ENCODE peak calls at places on chromosomes 4 and X, in seven cellular contexts. One of them, this sample, is unnamed.

GRCh38 chrX:119728487-119728886 is 29.9 kb upstream of the SOWAHD start:
- DNase-seq in astrocyte of the cerebellum: no peak
- DNase-seq in pancreas: no peak
- DNase-seq in psoas muscle: no peak
- DNase-seq in IMR-90: no peak
- DNase-seq in aorta: no peak
- DNase-seq in CD8-positive, alpha-beta T cell: no peak
- DNase-seq in this sample: no peak

GRCh38 chr4:183444953-183445543 is 612 bp downstream of the CDKN2AIP start:
- DNase-seq in astrocyte of the cerebellum: no peak
- DNase-seq in pancreas: peak; percentile 36
- DNase-seq in psoas muscle: no peak
- DNase-seq in IMR-90: no peak
- DNase-seq in aorta: peak; percentile 65
- DNase-seq in CD8-positive, alpha-beta T cell: no peak
- DNase-seq in this sample: peak; percentile 76

GRCh38 chr4:38591617-38592337 is 72.2 kb upstream of the KLF3 start:
- DNase-seq in astrocyte of the cerebellum: no peak
- DNase-seq in pancreas: no peak
- DNase-seq in psoas muscle: no peak
- DNase-seq in IMR-90: no peak
- DNase-seq in aorta: no peak
- DNase-seq in CD8-positive, alpha-beta T cell: no peak
- DNase-seq in this sample: no peak

GRCh38 chrX:10893976-10894375 is 217.2 kb upstream of the HCCS start:
- DNase-seq in astrocyte of the cerebellum: no peak
- DNase-seq in pancreas: no peak
- DNase-seq in psoas muscle: no peak
- DNase-seq in IMR-90: no peak
- DNase-seq in aorta: no peak
- DNase-seq in CD8-positive, alpha-beta T cell: no peak
- DNase-seq in this sample: no peak

GRCh38 chr4:110622841-110623709 is at the start of gene PITX2:
- DNase-seq in astrocyte of the cerebellum: peak; percentile 50
- DNase-seq in pancreas: peak; percentile 62
- DNase-seq in psoas muscle: peak; percentile 97
- DNase-seq in IMR-90: peak; percentile 95
- DNase-seq in aorta: peak; percentile 86
- DNase-seq in CD8-positive, alpha-beta T cell: no peak
- DNase-seq in this sample: no peak

GRCh38 chr4:173991321-173991720 is 292.1 kb downstream of the FBXO8 start:
- DNase-seq in astrocyte of the cerebellum: no peak
- DNase-seq in pancreas: no peak
- DNase-seq in psoas muscle: no peak
- DNase-seq in IMR-90: no peak
- DNase-seq in aorta: no peak
- DNase-seq in CD8-positive, alpha-beta T cell: no peak
- DNase-seq in this sample: no peak

GRCh38 chr4:164304240-164304639 is 449.7 kb upstream of the SMIM31 start:
- DNase-seq in astrocyte of the cerebellum: no peak
- DNase-seq in pancreas: no peak
- DNase-seq in psoas muscle: no peak
- DNase-seq in IMR-90: no peak
- DNase-seq in aorta: no peak
- DNase-seq in CD8-positive, alpha-beta T cell: no peak
- DNase-seq in this sample: no peak

GRCh38 chrX:50988649-50989048 is 78.1 kb downstream of the BMP15 start:
- DNase-seq in astrocyte of the cerebellum: no peak
- DNase-seq in pancreas: no peak
- DNase-seq in psoas muscle: no peak
- DNase-seq in IMR-90: peak; percentile 33
- DNase-seq in aorta: no peak
- DNase-seq in CD8-positive, alpha-beta T cell: no peak
- DNase-seq in this sample: peak; percentile 27

GRCh38 chr4:5033266-5033945 is 14.1 kb upstream of the CYTL1 start:
- DNase-seq in astrocyte of the cerebellum: no peak
- DNase-seq in pancreas: no peak
- DNase-seq in psoas muscle: peak; percentile 32
- DNase-seq in IMR-90: no peak
- DNase-seq in aorta: peak; percentile 62
- DNase-seq in CD8-positive, alpha-beta T cell: no peak
- DNase-seq in this sample: peak; percentile 81

GRCh38 chr4:138910201-138910913 is 105.2 kb upstream of the NOCT start:
- DNase-seq in astrocyte of the cerebellum: no peak
- DNase-seq in pancreas: peak; percentile 42
- DNase-seq in psoas muscle: no peak
- DNase-seq in IMR-90: peak; percentile 55
- DNase-seq in aorta: no peak
- DNase-seq in CD8-positive, alpha-beta T cell: no peak
- DNase-seq in this sample: no peak

GRCh38 chr4:38243385-38244053 is 283.3 kb downstream of the PTTG2 start:
- DNase-seq in astrocyte of the cerebellum: no peak
- DNase-seq in pancreas: no peak
- DNase-seq in psoas muscle: no peak
- DNase-seq in IMR-90: peak; percentile 1
- DNase-seq in aorta: no peak
- DNase-seq in CD8-positive, alpha-beta T cell: no peak
- DNase-seq in this sample: no peak

GRCh38 chr4:169184236-169184635 is 86.5 kb downstream of the SH3RF1 start:
- DNase-seq in astrocyte of the cerebellum: no peak
- DNase-seq in pancreas: no peak
- DNase-seq in psoas muscle: no peak
- DNase-seq in IMR-90: peak; percentile 46
- DNase-seq in aorta: no peak
- DNase-seq in CD8-positive, alpha-beta T cell: no peak
- DNase-seq in this sample: no peak

GRCh38 chr4:150181536-150181935 is 103.3 kb downstream of the DCLK2 start:
- DNase-seq in astrocyte of the cerebellum: no peak
- DNase-seq in pancreas: no peak
- DNase-seq in psoas muscle: no peak
- DNase-seq in IMR-90: peak; percentile 62
- DNase-seq in aorta: no peak
- DNase-seq in CD8-positive, alpha-beta T cell: no peak
- DNase-seq in this sample: no peak

GRCh38 chr4:31045724-31046318 is 325.7 kb downstream of the PCDH7 start:
- DNase-seq in astrocyte of the cerebellum: peak; percentile 16
- DNase-seq in pancreas: no peak
- DNase-seq in psoas muscle: no peak
- DNase-seq in IMR-90: peak; percentile 24
- DNase-seq in aorta: no peak
- DNase-seq in CD8-positive, alpha-beta T cell: no peak
- DNase-seq in this sample: peak; percentile 25

GRCh38 chr4:148376151-148376550 is 66.1 kb downstream of the NR3C2 start:
- DNase-seq in astrocyte of the cerebellum: peak; percentile 47
- DNase-seq in pancreas: peak; percentile 54
- DNase-seq in psoas muscle: no peak
- DNase-seq in IMR-90: peak; percentile 62
- DNase-seq in aorta: peak; percentile 47
- DNase-seq in CD8-positive, alpha-beta T cell: peak; percentile 57
- DNase-seq in this sample: no peak

GRCh38 chrX:65643786-65644111 is 23.7 kb upstream of the MSN start:
- DNase-seq in astrocyte of the cerebellum: no peak
- DNase-seq in pancreas: no peak
- DNase-seq in psoas muscle: no peak
- DNase-seq in IMR-90: no peak
- DNase-seq in aorta: no peak
- DNase-seq in CD8-positive, alpha-beta T cell: no peak
- DNase-seq in this sample: no peak

GRCh38 chr4:48254381-48255072 is 15.1 kb downstream of the TEC start:
- DNase-seq in astrocyte of the cerebellum: peak; percentile 99
- DNase-seq in pancreas: peak; percentile 34
- DNase-seq in psoas muscle: no peak
- DNase-seq in IMR-90: peak; percentile 82
- DNase-seq in aorta: no peak
- DNase-seq in CD8-positive, alpha-beta T cell: no peak
- DNase-seq in this sample: no peak

GRCh38 chrX:115018944-115019343 is 1.5 kb upstream of the IL13RA2 start:
- DNase-seq in astrocyte of the cerebellum: no peak
- DNase-seq in pancreas: no peak
- DNase-seq in psoas muscle: no peak
- DNase-seq in IMR-90: no peak
- DNase-seq in aorta: no peak
- DNase-seq in CD8-positive, alpha-beta T cell: no peak
- DNase-seq in this sample: no peak

GRCh38 chr4:12729384-12729783 is 754.8 kb downstream of the RAB28 start:
- DNase-seq in astrocyte of the cerebellum: peak; percentile 2
- DNase-seq in pancreas: no peak
- DNase-seq in psoas muscle: no peak
- DNase-seq in IMR-90: peak; percentile 15
- DNase-seq in aorta: no peak
- DNase-seq in CD8-positive, alpha-beta T cell: no peak
- DNase-seq in this sample: peak; percentile 41

GRCh38 chr4:153137168-153137567 is 67.1 kb upstream of the TRIM2 start:
- DNase-seq in astrocyte of the cerebellum: peak; percentile 86
- DNase-seq in pancreas: no peak
- DNase-seq in psoas muscle: peak; percentile 18
- DNase-seq in IMR-90: peak; percentile 83
- DNase-seq in aorta: peak; percentile 79
- DNase-seq in CD8-positive, alpha-beta T cell: no peak
- DNase-seq in this sample: peak; percentile 27

GRCh38 chr4:85514117-85514516 is 39.2 kb downstream of the ARHGAP24 start:
- DNase-seq in astrocyte of the cerebellum: no peak
- DNase-seq in pancreas: no peak
- DNase-seq in psoas muscle: no peak
- DNase-seq in IMR-90: no peak
- DNase-seq in aorta: no peak
- DNase-seq in CD8-positive, alpha-beta T cell: no peak
- DNase-seq in this sample: no peak

GRCh38 chr4:17286737-17287460 is 225.0 kb downstream of the QDPR start:
- DNase-seq in astrocyte of the cerebellum: no peak
- DNase-seq in pancreas: no peak
- DNase-seq in psoas muscle: no peak
- DNase-seq in IMR-90: no peak
- DNase-seq in aorta: no peak
- DNase-seq in CD8-positive, alpha-beta T cell: no peak
- DNase-seq in this sample: no peak

GRCh38 chr4:121154103-121154515 is 10.0 kb downstream of the TNIP3 start:
- DNase-seq in astrocyte of the cerebellum: no peak
- DNase-seq in pancreas: no peak
- DNase-seq in psoas muscle: no peak
- DNase-seq in IMR-90: no peak
- DNase-seq in aorta: no peak
- DNase-seq in CD8-positive, alpha-beta T cell: no peak
- DNase-seq in this sample: peak; percentile 80

GRCh38 chr4:88599298-88599697 is 7.0 kb downstream of the HERC3 start:
- DNase-seq in astrocyte of the cerebellum: no peak
- DNase-seq in pancreas: no peak
- DNase-seq in psoas muscle: no peak
- DNase-seq in IMR-90: peak; percentile 74
- DNase-seq in aorta: no peak
- DNase-seq in CD8-positive, alpha-beta T cell: no peak
- DNase-seq in this sample: no peak
- H3K4me3 ChIP-seq in astrocyte of the cerebellum: no peak overlapping the region
- H3K4me3 ChIP-seq in pancreas: no peak overlapping the region
- H3K4me3 ChIP-seq in psoas muscle: no peak overlapping the region
- H3K4me3 ChIP-seq in IMR-90: no peak overlapping the region
- H3K4me3 ChIP-seq in aorta: no peak overlapping the region
- H3K4me3 ChIP-seq in CD8-positive, alpha-beta T cell: no peak overlapping the region
- H3K4me3 ChIP-seq in this sample: no peak overlapping the region

DNA sequence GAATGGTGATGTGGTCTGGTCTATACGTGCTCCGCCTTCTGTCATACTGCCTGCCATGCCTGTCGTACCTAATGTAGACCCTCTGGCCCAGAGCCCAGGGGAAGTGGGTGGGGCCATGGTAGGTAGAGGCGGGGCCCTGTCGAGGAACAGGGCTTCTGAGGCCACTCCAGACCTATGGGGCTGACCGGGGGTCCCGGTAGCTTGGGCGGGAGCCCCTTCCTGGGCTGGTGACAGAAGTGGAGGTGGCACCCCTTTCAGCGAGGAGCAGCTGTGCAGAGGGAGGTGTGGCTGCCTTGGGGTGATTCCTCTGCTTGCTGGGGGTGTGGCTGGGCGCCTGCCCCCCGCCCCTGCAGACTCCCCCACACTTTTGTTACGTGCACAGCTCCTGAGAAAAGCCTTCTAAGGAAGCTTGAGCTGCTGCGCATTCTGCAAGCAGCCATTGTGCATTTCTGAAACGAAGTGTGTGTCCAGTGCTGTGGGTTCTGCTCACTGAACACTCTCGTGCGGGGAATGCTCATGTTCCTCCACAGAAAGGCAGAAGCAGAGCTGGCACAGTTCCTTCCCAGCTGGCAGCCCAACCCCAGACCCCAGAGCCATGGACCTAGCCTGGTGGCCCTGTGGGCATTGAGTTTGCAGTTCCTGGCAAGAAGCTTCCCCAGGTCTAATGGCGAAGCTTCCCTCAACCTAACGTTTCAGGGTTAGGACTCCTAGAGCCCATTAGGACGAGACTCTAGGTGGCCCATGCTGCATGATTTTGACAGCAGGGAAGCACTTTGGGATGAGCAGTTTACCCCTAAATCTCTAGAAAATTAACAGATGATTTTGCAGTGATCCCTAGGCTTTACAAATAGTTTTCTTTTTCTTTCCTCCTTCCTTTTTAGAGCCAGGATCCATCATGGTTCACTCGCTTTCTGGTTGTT is 72.7 kb upstream of the HGFAC start:
- DNase-seq in astrocyte of the cerebellum: no peak
- DNase-seq in pancreas: no peak
- DNase-seq in psoas muscle: no peak
- DNase-seq in IMR-90: no peak
- DNase-seq in aorta: no peak
- DNase-seq in CD8-positive, alpha-beta T cell: no peak
- DNase-seq in this sample: peak; percentile 28
- H3K4me3 ChIP-seq in astrocyte of the cerebellum: peak overlapping the region; percentile 25
- H3K4me3 ChIP-seq in pancreas: no peak overlapping the region
- H3K4me3 ChIP-seq in psoas muscle: peak overlapping the region; percentile 37
- H3K4me3 ChIP-seq in IMR-90: no peak overlapping the region
- H3K4me3 ChIP-seq in aorta: peak overlapping the region; percentile 24
- H3K4me3 ChIP-seq in CD8-positive, alpha-beta T cell: peak overlapping the region; percentile 34
- H3K4me3 ChIP-seq in this sample: peak overlapping the region; percentile 10

GRCh38 chr4:8270418-8270771 is 841 bp downstream of the HTRA3 start:
- DNase-seq in astrocyte of the cerebellum: no peak
- DNase-seq in pancreas: no peak
- DNase-seq in psoas muscle: no peak
- DNase-seq in IMR-90: no peak
- DNase-seq in aorta: no peak
- DNase-seq in CD8-positive, alpha-beta T cell: no peak
- DNase-seq in this sample: no peak
- H3K4me3 ChIP-seq in astrocyte of the cerebellum: peak overlapping the region; percentile 32
- H3K4me3 ChIP-seq in pancreas: no peak overlapping the region
- H3K4me3 ChIP-seq in psoas muscle: peak overlapping the region; percentile 66
- H3K4me3 ChIP-seq in IMR-90: no peak overlapping the region
- H3K4me3 ChIP-seq in aorta: peak overlapping the region; percentile 33
- H3K4me3 ChIP-seq in CD8-positive, alpha-beta T cell: no peak overlapping the region
- H3K4me3 ChIP-seq in this sample: peak overlapping the region; percentile 54

DNA sequence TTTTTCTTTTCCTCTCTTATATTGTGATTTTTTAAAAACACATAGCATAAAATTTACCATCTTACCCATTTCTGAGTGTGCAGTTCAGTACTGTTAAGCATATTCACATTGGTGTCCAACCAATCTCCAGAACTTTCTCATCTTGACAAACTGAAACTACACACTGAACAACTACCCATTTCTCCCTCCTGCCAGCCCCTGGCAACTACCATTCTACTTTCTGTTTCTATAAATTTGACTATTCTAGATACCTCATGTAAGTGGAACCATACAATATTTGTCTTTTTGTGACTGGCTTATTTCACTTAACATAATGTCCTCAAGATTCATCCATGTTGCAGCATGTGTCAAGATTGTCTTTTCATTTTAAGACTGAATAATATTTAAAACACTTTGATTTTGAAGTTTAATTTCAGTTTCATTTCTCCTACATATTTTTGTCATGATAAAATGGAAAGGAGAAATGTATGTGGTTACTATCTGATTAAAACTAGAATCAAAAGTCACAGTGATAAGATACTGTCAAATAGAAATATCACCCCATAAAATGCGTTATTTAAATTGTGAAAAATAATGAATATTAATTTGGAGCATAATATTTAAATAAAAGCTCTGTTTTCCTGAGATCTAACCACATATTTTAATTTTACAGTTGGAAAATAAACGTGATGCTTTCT is 122.8 kb downstream of the DIPK2B start:
- DNase-seq in astrocyte of the cerebellum: no peak
- DNase-seq in pancreas: no peak
- DNase-seq in psoas muscle: no peak
- DNase-seq in IMR-90: no peak
- DNase-seq in aorta: no peak
- DNase-seq in CD8-positive, alpha-beta T cell: no peak
- DNase-seq in this sample: no peak
- H3K4me3 ChIP-seq in astrocyte of the cerebellum: no peak overlapping the region
- H3K4me3 ChIP-seq in pancreas: no peak overlapping the region
- H3K4me3 ChIP-seq in psoas muscle: no peak overlapping the region
- H3K4me3 ChIP-seq in IMR-90: no peak overlapping the region
- H3K4me3 ChIP-seq in aorta: no peak overlapping the region
- H3K4me3 ChIP-seq in CD8-positive, alpha-beta T cell: no peak overlapping the region
- H3K4me3 ChIP-seq in this sample: no peak overlapping the region